ENCODE peak calls at places on chromosome 6, in eight cellular contexts. One of them, this sample, is unnamed.

GRCh38 chr6:142306736-142307135 is 4.9 kb downstream of the ADGRG6 start:
- DNase-seq in HCT116: no peak
- DNase-seq in AG10803: no peak
- DNase-seq in left lung: no peak
- DNase-seq in uterus: no peak
- DNase-seq in Panc1: no peak
- DNase-seq in CD8-positive, alpha-beta T cell: no peak
- DNase-seq in fibroblast of the aortic adventitia: no peak
- DNase-seq in this sample: no peak

GRCh38 chr6:125208625-125209249 is 55.2 kb downstream of the TPD52L1 start:
- DNase-seq in Panc1: no peak
- DNase-seq in fibroblast of the aortic adventitia: no peak
- DNase-seq in AG10803: no peak
- DNase-seq in CD8-positive, alpha-beta T cell: no peak
- DNase-seq in uterus: no peak
- DNase-seq in HCT116: no peak
- DNase-seq in left lung: no peak
- DNase-seq in this sample: no peak

GRCh38 chr6:105596284-105596755 is 193.4 kb upstream of the PREP start:
- DNase-seq in uterus: no peak
- DNase-seq in left lung: no peak
- DNase-seq in AG10803: peak
- DNase-seq in CD8-positive, alpha-beta T cell: no peak
- DNase-seq in Panc1: peak
- DNase-seq in HCT116: no peak
- DNase-seq in fibroblast of the aortic adventitia: peak
- DNase-seq in this sample: peak

GRCh38 chr6:141484726-141485125 is 648.0 kb upstream of the GJE1 start:
- DNase-seq in AG10803: peak
- DNase-seq in left lung: no peak
- DNase-seq in uterus: no peak
- DNase-seq in fibroblast of the aortic adventitia: peak
- DNase-seq in HCT116: no peak
- DNase-seq in CD8-positive, alpha-beta T cell: no peak
- DNase-seq in Panc1: no peak
- DNase-seq in this sample: peak

GRCh38 chr6:7848229-7848628 is 62.4 kb downstream of the TXNDC5 start:
- DNase-seq in fibroblast of the aortic adventitia: no peak
- DNase-seq in uterus: no peak
- DNase-seq in Panc1: no peak
- DNase-seq in left lung: no peak
- DNase-seq in CD8-positive, alpha-beta T cell: no peak
- DNase-seq in HCT116: no peak
- DNase-seq in AG10803: no peak
- DNase-seq in this sample: no peak

GRCh38 chr6:42093582-42094329 is 43.4 kb downstream of the TAF8 start:
- DNase-seq in CD8-positive, alpha-beta T cell: no peak
- DNase-seq in Panc1: no peak
- DNase-seq in fibroblast of the aortic adventitia: no peak
- DNase-seq in HCT116: no peak
- DNase-seq in left lung: no peak
- DNase-seq in uterus: no peak
- DNase-seq in AG10803: no peak
- DNase-seq in this sample: no peak

GRCh38 chr6:125797934-125798444 is 7.2 kb downstream of the NCOA7 start:
- DNase-seq in CD8-positive, alpha-beta T cell: no peak
- DNase-seq in Panc1: no peak
- DNase-seq in AG10803: no peak
- DNase-seq in HCT116: no peak
- DNase-seq in fibroblast of the aortic adventitia: no peak
- DNase-seq in uterus: no peak
- DNase-seq in left lung: no peak
- DNase-seq in this sample: no peak

GRCh38 chr6:73565767-73566485 is 45.1 kb upstream of the EEF1A1 start:
- DNase-seq in left lung: no peak
- DNase-seq in fibroblast of the aortic adventitia: no peak
- DNase-seq in Panc1: no peak
- DNase-seq in HCT116: no peak
- DNase-seq in AG10803: peak
- DNase-seq in CD8-positive, alpha-beta T cell: no peak
- DNase-seq in uterus: no peak
- DNase-seq in this sample: no peak

GRCh38 chr6:154611847-154612246 is 101.4 kb upstream of the CNKSR3 start:
- DNase-seq in AG10803: no peak
- DNase-seq in uterus: no peak
- DNase-seq in CD8-positive, alpha-beta T cell: no peak
- DNase-seq in left lung: no peak
- DNase-seq in Panc1: no peak
- DNase-seq in HCT116: no peak
- DNase-seq in fibroblast of the aortic adventitia: no peak
- DNase-seq in this sample: no peak

GRCh38 chr6:108874470-108875160 is 26.4 kb downstream of the ARMC2 start:
- DNase-seq in HCT116: no peak
- DNase-seq in left lung: no peak
- DNase-seq in uterus: peak
- DNase-seq in Panc1: no peak
- DNase-seq in CD8-positive, alpha-beta T cell: no peak
- DNase-seq in fibroblast of the aortic adventitia: peak
- DNase-seq in AG10803: peak
- DNase-seq in this sample: peak

GRCh38 chr6:162580619-162581018 is 146.9 kb downstream of the PRKN start:
- DNase-seq in Panc1: no peak
- DNase-seq in uterus: no peak
- DNase-seq in AG10803: no peak
- DNase-seq in fibroblast of the aortic adventitia: no peak
- DNase-seq in CD8-positive, alpha-beta T cell: no peak
- DNase-seq in left lung: no peak
- DNase-seq in HCT116: no peak
- DNase-seq in this sample: no peak

DNA sequence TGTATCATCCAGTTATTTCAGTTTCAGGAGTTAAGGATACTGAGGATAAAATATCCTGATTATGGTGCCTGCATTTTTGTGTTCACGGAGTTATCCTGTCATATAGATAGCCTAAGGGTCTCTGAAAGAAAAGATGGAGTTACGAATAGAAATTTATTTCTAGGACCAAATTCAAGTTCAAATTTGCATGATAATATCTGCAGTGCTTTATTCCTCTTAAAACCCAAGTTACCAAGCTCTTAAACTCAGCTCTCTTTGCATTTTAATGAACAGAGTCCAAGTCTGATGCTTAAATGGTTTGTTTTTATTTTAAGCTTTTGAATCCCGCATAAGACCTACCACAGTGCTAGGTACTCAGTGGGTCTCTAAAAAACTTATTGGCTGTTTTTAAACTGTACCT is 145.2 kb downstream of the PRKN start:
- DNase-seq in Panc1: no peak
- DNase-seq in uterus: no peak
- DNase-seq in CD8-positive, alpha-beta T cell: no peak
- DNase-seq in AG10803: no peak
- DNase-seq in HCT116: no peak
- DNase-seq in left lung: no peak
- DNase-seq in fibroblast of the aortic adventitia: no peak
- DNase-seq in this sample: no peak
- H3K4me3 ChIP-seq in Panc1: no peak
- H3K4me3 ChIP-seq in uterus: no peak
- H3K4me3 ChIP-seq in CD8-positive, alpha-beta T cell: no peak
- H3K4me3 ChIP-seq in AG10803: no peak
- H3K4me3 ChIP-seq in HCT116: no peak
- H3K4me3 ChIP-seq in left lung: no peak
- H3K4me3 ChIP-seq in fibroblast of the aortic adventitia: no peak
- H3K4me3 ChIP-seq in this sample: no peak

GRCh38 chr6:16760536-16761468 is at the start of gene ATXN1:
- DNase-seq in fibroblast of the aortic adventitia: no peak
- DNase-seq in CD8-positive, alpha-beta T cell: peak
- DNase-seq in HCT116: no peak
- DNase-seq in left lung: peak
- DNase-seq in AG10803: peak
- DNase-seq in Panc1: no peak
- DNase-seq in uterus: peak
- DNase-seq in this sample: peak

GRCh38 chr6:16758163-16758975 is 2.9 kb downstream of the ATXN1 start:
- DNase-seq in fibroblast of the aortic adventitia: no peak
- DNase-seq in Panc1: no peak
- DNase-seq in uterus: no peak
- DNase-seq in CD8-positive, alpha-beta T cell: no peak
- DNase-seq in left lung: no peak
- DNase-seq in HCT116: no peak
- DNase-seq in AG10803: peak
- DNase-seq in this sample: peak

GRCh38 chr6:16761469-16762264 is 407 bp upstream of the ATXN1 start:
- DNase-seq in Panc1: no peak
- DNase-seq in AG10803: peak
- DNase-seq in left lung: peak
- DNase-seq in CD8-positive, alpha-beta T cell: peak
- DNase-seq in fibroblast of the aortic adventitia: peak
- DNase-seq in uterus: peak
- DNase-seq in HCT116: peak
- DNase-seq in this sample: peak

GRCh38 chr6:16759181-16759645 is 2.0 kb downstream of the ATXN1 start:
- DNase-seq in uterus: no peak
- DNase-seq in CD8-positive, alpha-beta T cell: no peak
- DNase-seq in fibroblast of the aortic adventitia: no peak
- DNase-seq in left lung: no peak
- DNase-seq in AG10803: peak
- DNase-seq in Panc1: no peak
- DNase-seq in HCT116: no peak
- DNase-seq in this sample: no peak

GRCh38 chr6:16759646-16760535 is 1.4 kb downstream of the ATXN1 start:
- DNase-seq in AG10803: peak
- DNase-seq in Panc1: no peak
- DNase-seq in HCT116: no peak
- DNase-seq in fibroblast of the aortic adventitia: peak
- DNase-seq in CD8-positive, alpha-beta T cell: peak
- DNase-seq in left lung: peak
- DNase-seq in uterus: peak
- DNase-seq in this sample: peak
- TF ChIP-seq CTCF in AG10803: no peak
- TF ChIP-seq CTCF in Panc1: no peak
- TF ChIP-seq CTCF in HCT116: no peak
- TF ChIP-seq CTCF in fibroblast of the aortic adventitia: no peak
- TF ChIP-seq CTCF in CD8-positive, alpha-beta T cell: no peak
- TF ChIP-seq CTCF in left lung: no peak
- TF ChIP-seq CTCF in uterus: peak
- TF ChIP-seq CTCF in this sample: no peak

GRCh38 chr6:138572200-138572875 is 73.0 kb upstream of the NHSL1 start:
- DNase-seq in uterus: peak
- DNase-seq in fibroblast of the aortic adventitia: peak
- DNase-seq in HCT116: no peak
- DNase-seq in CD8-positive, alpha-beta T cell: no peak
- DNase-seq in AG10803: peak
- DNase-seq in left lung: peak
- DNase-seq in Panc1: no peak
- DNase-seq in this sample: peak

GRCh38 chr6:138571585-138572199 is 72.4 kb upstream of the NHSL1 start:
- DNase-seq in HCT116: no peak
- DNase-seq in AG10803: no peak
- DNase-seq in CD8-positive, alpha-beta T cell: no peak
- DNase-seq in left lung: no peak
- DNase-seq in Panc1: no peak
- DNase-seq in fibroblast of the aortic adventitia: peak
- DNase-seq in uterus: no peak
- DNase-seq in this sample: peak

GRCh38 chr6:138571174-138571573 is 71.9 kb upstream of the NHSL1 start:
- DNase-seq in uterus: no peak
- DNase-seq in CD8-positive, alpha-beta T cell: no peak
- DNase-seq in HCT116: no peak
- DNase-seq in fibroblast of the aortic adventitia: peak
- DNase-seq in AG10803: no peak
- DNase-seq in left lung: no peak
- DNase-seq in Panc1: no peak
- DNase-seq in this sample: no peak

GRCh38 chr6:138570716-138571020 is 71.4 kb upstream of the NHSL1 start:
- DNase-seq in fibroblast of the aortic adventitia: peak
- DNase-seq in left lung: no peak
- DNase-seq in HCT116: no peak
- DNase-seq in Panc1: no peak
- DNase-seq in uterus: no peak
- DNase-seq in AG10803: no peak
- DNase-seq in CD8-positive, alpha-beta T cell: no peak
- DNase-seq in this sample: no peak

DNA sequence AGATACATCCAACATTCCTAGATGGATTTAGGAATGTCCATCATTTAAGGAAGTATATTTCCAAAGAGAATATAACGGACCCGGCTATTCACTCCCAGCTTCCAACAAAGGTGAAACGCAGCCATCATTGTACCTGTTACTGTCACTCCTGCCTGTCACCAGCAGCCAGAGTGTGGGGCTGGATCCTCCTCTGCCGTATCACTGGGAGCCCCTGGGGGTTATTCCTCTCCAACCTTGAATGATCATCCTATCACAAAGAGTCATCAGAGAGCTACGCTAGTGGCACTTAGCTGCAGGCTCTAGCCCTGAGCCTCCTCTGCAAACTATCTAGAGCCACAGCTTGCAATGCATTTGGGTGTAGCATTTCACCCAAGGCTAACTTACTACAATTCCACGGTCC is 73.6 kb upstream of the NHSL1 start:
- DNase-seq in HCT116: no peak
- DNase-seq in AG10803: no peak
- DNase-seq in left lung: no peak
- DNase-seq in fibroblast of the aortic adventitia: no peak
- DNase-seq in uterus: no peak
- DNase-seq in Panc1: no peak
- DNase-seq in CD8-positive, alpha-beta T cell: no peak
- DNase-seq in this sample: no peak
- H3K4me3 ChIP-seq in HCT116: no peak
- H3K4me3 ChIP-seq in AG10803: no peak
- H3K4me3 ChIP-seq in left lung: no peak
- H3K4me3 ChIP-seq in fibroblast of the aortic adventitia: no peak
- H3K4me3 ChIP-seq in uterus: no peak
- H3K4me3 ChIP-seq in Panc1: no peak
- H3K4me3 ChIP-seq in CD8-positive, alpha-beta T cell: no peak
- H3K4me3 ChIP-seq in this sample: no peak

GRCh38 chr6:40516429-40516828 is 70.7 kb downstream of the LRFN2 start:
- DNase-seq in Panc1: no peak
- DNase-seq in HCT116: no peak
- DNase-seq in left lung: no peak
- DNase-seq in fibroblast of the aortic adventitia: no peak
- DNase-seq in uterus: no peak
- DNase-seq in CD8-positive, alpha-beta T cell: no peak
- DNase-seq in AG10803: no peak
- DNase-seq in this sample: no peak
- TF ChIP-seq CTCF in Panc1: no peak
- TF ChIP-seq CTCF in HCT116: no peak
- TF ChIP-seq CTCF in left lung: no peak
- TF ChIP-seq CTCF in fibroblast of the aortic adventitia: no peak
- TF ChIP-seq CTCF in uterus: no peak
- TF ChIP-seq CTCF in CD8-positive, alpha-beta T cell: no peak
- TF ChIP-seq CTCF in AG10803: no peak
- TF ChIP-seq CTCF in this sample: no peak

GRCh38 chr6:14924126-14925024 is 321.5 kb upstream of the JARID2 start:
- DNase-seq in AG10803: no peak
- DNase-seq in CD8-positive, alpha-beta T cell: no peak
- DNase-seq in fibroblast of the aortic adventitia: no peak
- DNase-seq in HCT116: no peak
- DNase-seq in uterus: no peak
- DNase-seq in Panc1: no peak
- DNase-seq in left lung: no peak
- DNase-seq in this sample: no peak
- H3K4me3 ChIP-seq in AG10803: no peak
- H3K4me3 ChIP-seq in CD8-positive, alpha-beta T cell: no peak
- H3K4me3 ChIP-seq in fibroblast of the aortic adventitia: no peak
- H3K4me3 ChIP-seq in HCT116: no peak
- H3K4me3 ChIP-seq in uterus: no peak
- H3K4me3 ChIP-seq in Panc1: no peak
- H3K4me3 ChIP-seq in left lung: no peak
- H3K4me3 ChIP-seq in this sample: no peak

GRCh38 chr6:90859612-90860011 is 272.7 kb upstream of the MAP3K7 start:
- DNase-seq in left lung: no peak
- DNase-seq in fibroblast of the aortic adventitia: no peak
- DNase-seq in CD8-positive, alpha-beta T cell: no peak
- DNase-seq in uterus: no peak
- DNase-seq in AG10803: no peak
- DNase-seq in Panc1: no peak
- DNase-seq in HCT116: no peak
- DNase-seq in this sample: no peak
- TF ChIP-seq CTCF in left lung: no peak
- TF ChIP-seq CTCF in fibroblast of the aortic adventitia: no peak
- TF ChIP-seq CTCF in CD8-positive, alpha-beta T cell: no peak
- TF ChIP-seq CTCF in uterus: no peak
- TF ChIP-seq CTCF in AG10803: no peak
- TF ChIP-seq CTCF in Panc1: peak
- TF ChIP-seq CTCF in HCT116: no peak
- TF ChIP-seq CTCF in this sample: no peak

This sample was measured in foreskin fibroblast.